ENCODE peak calls at places on chromosomes 7 and 10, in five cellular contexts. One of them, this sample, is unnamed. For H3K27me3 and H3K4me1, the result is how much of the 10 kb centered on the place peaks cover.

GRCh38 chr10:60427148-60427547 is 37.5 kb upstream of the ANK3 start:
- DNase-seq in tibial nerve: no peak
- DNase-seq in right cardiac atrium: no peak
- DNase-seq in breast epithelium: no peak
- DNase-seq in colonic mucosa: no peak
- DNase-seq in this sample: no peak

GRCh38 chr7:108581655-108582491 is 12.2 kb downstream of the DNAJB9 start:
- DNase-seq in colonic mucosa: no peak
- DNase-seq in right cardiac atrium: no peak
- DNase-seq in tibial nerve: no peak
- DNase-seq in breast epithelium: no peak
- DNase-seq in this sample: no peak

GRCh38 chr7:74165867-74166593 is 8.1 kb upstream of the EIF4H start:
- DNase-seq in breast epithelium: no peak
- DNase-seq in colonic mucosa: no peak
- DNase-seq in right cardiac atrium: no peak
- DNase-seq in tibial nerve: no peak
- DNase-seq in this sample: no peak

GRCh38 chr10:96387151-96387550 is 28.3 kb upstream of the OPALIN start:
- DNase-seq in colonic mucosa: no peak
- DNase-seq in tibial nerve: no peak
- DNase-seq in right cardiac atrium: no peak
- DNase-seq in breast epithelium: no peak
- DNase-seq in this sample: no peak

GRCh38 chr10:48507494-48507893 is 97.4 kb downstream of the ARHGAP22 start:
- DNase-seq in right cardiac atrium: no peak
- DNase-seq in breast epithelium: no peak
- DNase-seq in tibial nerve: no peak
- DNase-seq in colonic mucosa: peak
- DNase-seq in this sample: no peak

GRCh38 chr10:18659784-18660561 is 742 bp downstream of the ARL5B start:
- DNase-seq in tibial nerve: no peak
- DNase-seq in right cardiac atrium: no peak
- DNase-seq in breast epithelium: peak
- DNase-seq in colonic mucosa: peak
- DNase-seq in this sample: peak

GRCh38 chr7:105621617-105622016 is 40.3 kb upstream of the EFCAB10 start:
- DNase-seq in tibial nerve: no peak
- DNase-seq in right cardiac atrium: peak
- DNase-seq in colonic mucosa: no peak
- DNase-seq in breast epithelium: no peak
- DNase-seq in this sample: no peak

GRCh38 chr10:74047304-74047703 is 49.4 kb downstream of the VCL start:
- DNase-seq in tibial nerve: no peak
- DNase-seq in colonic mucosa: no peak
- DNase-seq in right cardiac atrium: no peak
- DNase-seq in breast epithelium: no peak
- DNase-seq in this sample: no peak

GRCh38 chr7:47827886-47828285 is 120.4 kb downstream of the PKD1L1 start:
- DNase-seq in right cardiac atrium: no peak
- DNase-seq in breast epithelium: peak
- DNase-seq in colonic mucosa: no peak
- DNase-seq in tibial nerve: no peak
- DNase-seq in this sample: no peak

GRCh38 chr10:59098387-59098786 is 78.1 kb upstream of the PHYHIPL start:
- DNase-seq in right cardiac atrium: no peak
- DNase-seq in colonic mucosa: peak
- DNase-seq in breast epithelium: no peak
- DNase-seq in tibial nerve: no peak
- DNase-seq in this sample: peak

GRCh38 chr10:95841711-95842498 is 65.9 kb upstream of the CC2D2B start:
- DNase-seq in breast epithelium: no peak
- DNase-seq in tibial nerve: no peak
- DNase-seq in right cardiac atrium: no peak
- DNase-seq in colonic mucosa: peak
- DNase-seq in this sample: peak

GRCh38 chr7:112362796-112363195 is 87.5 kb upstream of the IFRD1 start:
- DNase-seq in colonic mucosa: no peak
- DNase-seq in breast epithelium: peak
- DNase-seq in right cardiac atrium: peak
- DNase-seq in tibial nerve: no peak
- DNase-seq in this sample: no peak

GRCh38 chr10:98055875-98056516 is 25.6 kb upstream of the CRTAC1 start:
- DNase-seq in breast epithelium: no peak
- DNase-seq in tibial nerve: no peak
- DNase-seq in colonic mucosa: no peak
- DNase-seq in right cardiac atrium: peak
- DNase-seq in this sample: no peak

GRCh38 chr7:140641532-140642191 is 1.0 kb upstream of the DENND2A start:
- DNase-seq in breast epithelium: no peak
- DNase-seq in colonic mucosa: no peak
- DNase-seq in tibial nerve: no peak
- DNase-seq in right cardiac atrium: no peak
- DNase-seq in this sample: no peak

GRCh38 chr7:28069788-28070187 is 110.8 kb downstream of the JAZF1 start:
- DNase-seq in tibial nerve: peak
- DNase-seq in right cardiac atrium: peak
- DNase-seq in breast epithelium: no peak
- DNase-seq in colonic mucosa: peak
- DNase-seq in this sample: no peak

GRCh38 chr10:33306756-33307519 is 27.5 kb downstream of the NRP1 start:
- DNase-seq in colonic mucosa: no peak
- DNase-seq in tibial nerve: no peak
- DNase-seq in right cardiac atrium: no peak
- DNase-seq in breast epithelium: no peak
- DNase-seq in this sample: no peak

GRCh38 chr10:18527692-18528091 is 123.7 kb downstream of the NSUN6 start:
- DNase-seq in breast epithelium: no peak
- DNase-seq in tibial nerve: no peak
- DNase-seq in right cardiac atrium: no peak
- DNase-seq in colonic mucosa: no peak
- DNase-seq in this sample: no peak

GRCh38 chr10:133196221-133196920 is 33.6 kb upstream of the UTF1 start:
- DNase-seq in right cardiac atrium: peak
- DNase-seq in breast epithelium: no peak
- DNase-seq in tibial nerve: no peak
- DNase-seq in colonic mucosa: no peak
- DNase-seq in this sample: no peak

GRCh38 chr10:133336131-133337078 is at the start of gene CALY:
- DNase-seq in right cardiac atrium: peak
- DNase-seq in colonic mucosa: no peak
- DNase-seq in tibial nerve: no peak
- DNase-seq in breast epithelium: no peak
- DNase-seq in this sample: no peak

GRCh38 chr7:149144996-149145850 is 2.0 kb upstream of the ZNF398 start:
- DNase-seq in right cardiac atrium: no peak
- DNase-seq in breast epithelium: peak
- DNase-seq in colonic mucosa: no peak
- DNase-seq in tibial nerve: no peak
- DNase-seq in this sample: no peak

GRCh38 chr10:120732067-120732466 is 119.1 kb upstream of the WDR11 start:
- DNase-seq in right cardiac atrium: no peak
- DNase-seq in breast epithelium: no peak
- DNase-seq in tibial nerve: no peak
- DNase-seq in colonic mucosa: no peak
- DNase-seq in this sample: no peak

GRCh38 chr10:43135064-43135463 is 3.2 kb upstream of the CSGALNACT2 start:
- DNase-seq in colonic mucosa: no peak
- DNase-seq in right cardiac atrium: no peak
- DNase-seq in tibial nerve: no peak
- DNase-seq in breast epithelium: no peak
- DNase-seq in this sample: no peak

GRCh38 chr7:128923411-128923800 is 12.9 kb upstream of the KCP start:
- DNase-seq in tibial nerve: peak
- DNase-seq in colonic mucosa: no peak
- DNase-seq in breast epithelium: no peak
- DNase-seq in right cardiac atrium: peak
- DNase-seq in this sample: no peak

GRCh38 chr7:128363261-128363721 is 1.8 kb upstream of the PRRT4 start:
- DNase-seq in colonic mucosa: no peak
- DNase-seq in breast epithelium: no peak
- DNase-seq in tibial nerve: no peak
- DNase-seq in right cardiac atrium: no peak
- DNase-seq in this sample: no peak

GRCh38 chr7:31062746-31063435 is 10.8 kb downstream of the ADCYAP1R1 start:
- DNase-seq in breast epithelium: no peak
- DNase-seq in tibial nerve: no peak
- DNase-seq in colonic mucosa: no peak
- DNase-seq in right cardiac atrium: no peak
- DNase-seq in this sample: no peak

GRCh38 chr10:20916976-20917375 is 19.9 kb upstream of the NEBL start:
- DNase-seq in right cardiac atrium: no peak
- DNase-seq in tibial nerve: no peak
- DNase-seq in breast epithelium: no peak
- DNase-seq in colonic mucosa: no peak
- DNase-seq in this sample: no peak

GRCh38 chr10:20927495-20927894 is 30.4 kb upstream of the NEBL start:
- DNase-seq in right cardiac atrium: no peak
- DNase-seq in colonic mucosa: no peak
- DNase-seq in tibial nerve: no peak
- DNase-seq in breast epithelium: no peak
- DNase-seq in this sample: no peak

GRCh38 chr10:20922033-20922432 is 24.9 kb upstream of the NEBL start:
- DNase-seq in breast epithelium: no peak
- DNase-seq in right cardiac atrium: no peak
- DNase-seq in colonic mucosa: no peak
- DNase-seq in tibial nerve: no peak
- DNase-seq in this sample: no peak

DNA sequence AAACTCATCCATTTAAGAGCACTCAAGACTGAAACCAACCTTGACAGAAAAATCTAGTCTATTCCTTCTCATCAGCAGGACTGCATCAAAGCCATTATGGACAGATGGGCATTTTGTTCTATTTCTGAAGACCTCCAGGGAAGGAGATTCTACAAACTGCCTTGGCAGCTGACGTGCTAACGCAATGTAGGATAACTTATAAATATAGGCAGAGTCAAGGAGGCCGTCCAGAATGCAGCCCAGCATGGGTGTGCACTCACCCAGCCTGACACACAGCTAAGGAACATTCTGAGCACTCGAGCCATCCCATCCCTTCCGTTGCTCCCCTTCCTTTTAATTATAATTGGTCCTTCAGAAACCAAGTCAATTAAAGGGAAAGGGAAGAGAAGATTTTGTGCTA is 25.4 kb upstream of the NEBL start:
- DNase-seq in right cardiac atrium: no peak
- DNase-seq in breast epithelium: no peak
- DNase-seq in tibial nerve: no peak
- DNase-seq in colonic mucosa: no peak
- DNase-seq in this sample: no peak
- H3K27ac ChIP-seq in right cardiac atrium: no peak
- H3K27ac ChIP-seq in breast epithelium: no peak
- H3K27ac ChIP-seq in tibial nerve: no peak
- H3K27ac ChIP-seq in colonic mucosa: no peak
- H3K27ac ChIP-seq in this sample: no peak

DNA sequence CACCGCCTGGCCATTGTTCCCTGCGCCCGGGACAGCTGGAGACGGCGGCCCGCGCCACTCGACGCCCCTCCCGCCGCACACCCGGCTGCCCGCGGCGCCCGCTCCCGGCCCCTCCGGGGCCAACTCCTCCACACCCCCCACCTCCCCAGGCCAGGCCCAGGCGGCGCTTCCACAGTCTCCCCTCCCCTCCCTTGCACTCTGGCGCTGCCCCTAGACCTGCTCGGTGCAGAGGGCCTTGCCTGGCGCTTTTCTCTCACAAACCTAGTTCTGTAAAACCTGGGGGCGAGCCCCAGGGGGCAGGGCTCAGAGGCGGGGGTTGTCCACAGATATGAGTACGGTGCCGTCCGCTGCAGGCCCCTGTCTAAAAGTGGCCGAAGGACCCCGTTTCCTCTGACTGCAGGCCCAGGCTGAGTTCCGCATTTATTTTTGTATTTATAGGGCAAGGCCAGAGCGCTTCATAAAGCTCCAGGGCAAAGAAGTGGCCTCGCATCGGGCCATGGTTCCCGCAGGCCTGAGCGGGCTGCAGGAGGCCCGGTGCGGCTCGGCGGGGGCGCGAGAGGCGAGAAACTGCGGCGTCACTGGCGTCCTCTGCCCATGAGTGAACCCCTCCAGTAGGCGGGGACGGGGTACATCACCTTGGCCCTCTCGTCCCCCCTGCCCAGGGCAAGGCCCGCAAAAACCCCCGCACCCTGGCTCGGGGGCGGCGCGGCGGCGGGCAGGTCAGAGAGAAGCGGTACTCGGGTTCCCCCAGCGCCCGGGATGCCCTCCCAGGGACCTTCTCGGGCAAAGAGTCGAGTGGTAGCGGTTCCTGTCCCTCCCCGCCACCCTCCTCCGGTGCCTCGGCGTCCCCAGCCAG is 355.6 kb downstream of the DNAJB6 start:
- DNase-seq in breast epithelium: no peak
- DNase-seq in tibial nerve: peak
- DNase-seq in right cardiac atrium: peak
- DNase-seq in colonic mucosa: no peak
- DNase-seq in this sample: peak
- H3K27me3 ChIP-seq in breast epithelium: under half
- H3K27me3 ChIP-seq in tibial nerve: under half
- H3K27me3 ChIP-seq in right cardiac atrium: under half
- H3K27me3 ChIP-seq in colonic mucosa: half or more
- H3K27me3 ChIP-seq in this sample: under half

DNA sequence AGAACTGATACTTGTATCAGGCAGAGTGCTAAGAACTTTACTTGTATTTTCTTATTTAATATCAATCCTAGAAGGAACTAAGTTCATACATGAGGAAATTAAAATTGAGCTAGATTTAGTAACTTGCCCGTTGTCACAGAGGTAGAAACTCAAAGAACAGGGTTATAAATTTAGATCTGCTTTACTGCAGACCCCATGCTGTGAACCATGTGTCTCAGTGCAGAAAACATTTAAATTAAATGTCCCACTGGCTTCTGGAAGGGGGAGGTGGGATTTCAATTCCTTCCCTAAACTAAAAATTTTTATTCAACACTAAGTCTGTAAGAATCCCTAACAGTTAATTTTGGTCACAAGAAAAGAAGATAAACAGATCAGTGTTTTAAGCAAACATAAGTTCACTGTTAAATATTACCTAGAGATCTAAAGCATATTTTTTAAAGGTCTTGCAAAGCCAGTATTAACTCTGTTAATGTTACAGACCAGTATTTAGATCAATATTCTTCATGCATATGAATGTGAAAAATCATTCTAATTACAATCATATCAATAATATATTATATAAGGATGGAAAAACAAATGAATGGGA is 23.1 kb downstream of the WASL start:
- DNase-seq in breast epithelium: no peak
- DNase-seq in tibial nerve: no peak
- DNase-seq in colonic mucosa: no peak
- DNase-seq in right cardiac atrium: no peak
- DNase-seq in this sample: no peak
- H3K4me1 ChIP-seq in breast epithelium: under half
- H3K4me1 ChIP-seq in tibial nerve: under half
- H3K4me1 ChIP-seq in colonic mucosa: under half
- H3K4me1 ChIP-seq in right cardiac atrium: under half
- H3K4me1 ChIP-seq in this sample: half or more

DNA sequence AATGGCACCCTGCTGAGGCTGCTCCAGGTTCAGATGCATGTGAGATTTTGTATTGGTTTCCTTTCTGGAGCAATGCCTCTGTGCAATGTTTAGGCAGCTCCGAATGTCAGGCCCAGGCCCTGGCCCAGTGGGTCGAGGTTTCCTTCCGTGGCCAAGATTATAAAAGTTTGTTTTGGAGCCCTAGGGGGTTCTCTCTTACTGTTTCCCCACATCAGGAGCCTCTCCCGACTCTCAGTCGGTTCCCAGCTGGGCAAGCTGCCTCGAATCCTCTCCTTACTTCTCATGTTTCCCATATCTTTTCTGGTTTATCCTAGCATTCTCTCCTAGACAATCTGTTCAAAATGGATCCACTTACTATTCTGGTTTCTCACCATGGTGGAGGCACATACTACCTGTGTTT is 11.0 kb downstream of the TMEM140 start:
- DNase-seq in tibial nerve: no peak
- DNase-seq in right cardiac atrium: peak
- DNase-seq in colonic mucosa: no peak
- DNase-seq in breast epithelium: no peak
- DNase-seq in this sample: no peak
- H3K27ac ChIP-seq in tibial nerve: no peak
- H3K27ac ChIP-seq in right cardiac atrium: peak
- H3K27ac ChIP-seq in colonic mucosa: no peak
- H3K27ac ChIP-seq in breast epithelium: peak
- H3K27ac ChIP-seq in this sample: no peak

This sample was measured in SJSA1.